ENCODE peak calls at places on chromosomes 12 and 14, in five cellular contexts. One of them, this sample, is unnamed.

GRCh38 chr12:95583933-95584332 is 32.7 kb upstream of the USP44 start:
- DNase-seq in Peyer's patch: no peak
- DNase-seq in A549: no peak
- DNase-seq in breast epithelium: no peak
- DNase-seq in heart left ventricle: no peak
- DNase-seq in this sample: no peak

GRCh38 chr12:89789862-89790261 is 81.2 kb upstream of the ATP2B1 start:
- DNase-seq in Peyer's patch: no peak
- DNase-seq in A549: no peak
- DNase-seq in breast epithelium: no peak
- DNase-seq in heart left ventricle: no peak
- DNase-seq in this sample: no peak

GRCh38 chr12:54352022-54352531 is 12.2 kb downstream of the GPR84 start:
- DNase-seq in Peyer's patch: no peak
- DNase-seq in A549: no peak
- DNase-seq in breast epithelium: no peak
- DNase-seq in heart left ventricle: peak
- DNase-seq in this sample: no peak

GRCh38 chr12:92002673-92003382 is 142.8 kb downstream of the BTG1 start:
- DNase-seq in Peyer's patch: no peak
- DNase-seq in A549: no peak
- DNase-seq in breast epithelium: no peak
- DNase-seq in heart left ventricle: no peak
- DNase-seq in this sample: no peak

GRCh38 chr14:31326111-31326510 is 94.2 kb downstream of the HEATR5A start:
- DNase-seq in Peyer's patch: no peak
- DNase-seq in A549: no peak
- DNase-seq in breast epithelium: no peak
- DNase-seq in heart left ventricle: no peak
- DNase-seq in this sample: no peak

GRCh38 chr12:66776974-66777373 is 98.1 kb upstream of the GRIP1 start:
- DNase-seq in Peyer's patch: peak
- DNase-seq in A549: no peak
- DNase-seq in breast epithelium: no peak
- DNase-seq in heart left ventricle: no peak
- DNase-seq in this sample: no peak

GRCh38 chr12:31257784-31258183 is 68.2 kb downstream of the SINHCAF start:
- DNase-seq in Peyer's patch: no peak
- DNase-seq in A549: no peak
- DNase-seq in breast epithelium: no peak
- DNase-seq in heart left ventricle: no peak
- DNase-seq in this sample: no peak

GRCh38 chr12:19856389-19856788 is 417.1 kb downstream of the AEBP2 start:
- DNase-seq in Peyer's patch: no peak
- DNase-seq in A549: no peak
- DNase-seq in breast epithelium: no peak
- DNase-seq in heart left ventricle: no peak
- DNase-seq in this sample: no peak

GRCh38 chr12:15423629-15424028 is 101.3 kb downstream of the PTPRO start:
- DNase-seq in Peyer's patch: no peak
- DNase-seq in A549: no peak
- DNase-seq in breast epithelium: no peak
- DNase-seq in heart left ventricle: no peak
- DNase-seq in this sample: no peak

GRCh38 chr12:49673446-49674317 is 33.5 kb downstream of the FMNL3 start:
- DNase-seq in Peyer's patch: peak
- DNase-seq in A549: no peak
- DNase-seq in breast epithelium: peak
- DNase-seq in heart left ventricle: peak
- DNase-seq in this sample: peak

GRCh38 chr12:24739094-24739779 is 209.7 kb downstream of the BCAT1 start:
- DNase-seq in Peyer's patch: no peak
- DNase-seq in A549: no peak
- DNase-seq in breast epithelium: no peak
- DNase-seq in heart left ventricle: no peak
- DNase-seq in this sample: no peak

GRCh38 chr14:22469541-22470303 is 119.3 kb downstream of the DAD1 start:
- DNase-seq in Peyer's patch: no peak
- DNase-seq in A549: no peak
- DNase-seq in breast epithelium: no peak
- DNase-seq in heart left ventricle: no peak
- DNase-seq in this sample: no peak

GRCh38 chr14:50060871-50061663 is 55.3 kb downstream of the VCPKMT start:
- DNase-seq in Peyer's patch: peak
- DNase-seq in A549: peak
- DNase-seq in breast epithelium: peak
- DNase-seq in heart left ventricle: no peak
- DNase-seq in this sample: no peak
- H3K4me3 ChIP-seq in Peyer's patch: no peak
- H3K4me3 ChIP-seq in A549: no peak
- H3K4me3 ChIP-seq in breast epithelium: no peak
- H3K4me3 ChIP-seq in heart left ventricle: no peak
- H3K4me3 ChIP-seq in this sample: no peak

GRCh38 chr14:61406198-61406597 is 84.8 kb downstream of the PRKCH start:
- DNase-seq in Peyer's patch: no peak
- DNase-seq in A549: no peak
- DNase-seq in breast epithelium: no peak
- DNase-seq in heart left ventricle: no peak
- DNase-seq in this sample: no peak
- TF ChIP-seq POLR2A in Peyer's patch: no peak
- TF ChIP-seq POLR2A in A549: no peak
- TF ChIP-seq POLR2A in breast epithelium: no peak
- TF ChIP-seq POLR2A in heart left ventricle: no peak
- TF ChIP-seq POLR2A in this sample: no peak

DNA sequence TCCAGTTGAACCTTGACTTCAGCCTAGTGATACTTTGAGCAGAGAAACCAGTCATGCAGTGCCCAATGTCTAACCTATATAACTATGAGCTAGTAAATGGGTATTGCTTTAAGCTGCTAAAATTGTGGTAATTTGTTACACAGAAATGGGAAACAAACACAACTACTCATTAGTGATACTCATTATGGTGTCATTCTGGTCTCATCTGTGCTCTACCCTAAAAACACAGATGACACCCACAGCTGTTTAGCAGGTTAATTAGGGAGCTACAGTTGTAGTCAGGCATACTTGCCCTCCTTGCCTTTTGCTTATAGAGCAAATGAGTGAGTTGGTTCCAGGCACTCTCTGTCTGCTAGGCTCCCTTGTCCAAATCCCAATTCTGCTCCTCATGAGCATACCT is 50.0 kb upstream of the ATF7IP start:
- DNase-seq in Peyer's patch: no peak
- DNase-seq in A549: no peak
- DNase-seq in breast epithelium: no peak
- DNase-seq in heart left ventricle: no peak
- DNase-seq in this sample: no peak
- H3K27ac ChIP-seq in Peyer's patch: no peak
- H3K27ac ChIP-seq in A549: no peak
- H3K27ac ChIP-seq in breast epithelium: no peak
- H3K27ac ChIP-seq in heart left ventricle: no peak
- H3K27ac ChIP-seq in this sample: no peak

DNA sequence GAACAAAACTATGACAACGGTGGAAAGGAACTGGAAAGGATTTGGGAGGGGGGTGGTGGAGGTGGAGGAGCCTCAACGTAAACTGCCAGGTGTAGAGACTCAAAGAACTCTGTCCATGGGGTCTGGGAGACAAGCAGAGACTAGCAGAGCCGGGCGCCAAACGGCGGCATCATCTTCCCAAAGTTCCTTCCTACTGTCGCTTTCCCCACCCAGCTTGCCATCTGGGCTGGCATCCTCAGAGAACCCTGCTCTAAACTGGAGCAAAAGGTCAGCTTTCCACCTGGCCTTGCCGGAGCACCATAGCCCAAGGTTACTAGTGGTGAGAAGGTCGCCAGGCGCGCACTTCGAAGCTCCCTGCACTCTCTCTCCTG is 4.0 kb upstream of the IRF2BPL start:
- DNase-seq in Peyer's patch: no peak
- DNase-seq in A549: no peak
- DNase-seq in breast epithelium: no peak
- DNase-seq in heart left ventricle: no peak
- DNase-seq in this sample: no peak
- H3K4me3 ChIP-seq in Peyer's patch: peak
- H3K4me3 ChIP-seq in A549: peak
- H3K4me3 ChIP-seq in breast epithelium: peak
- H3K4me3 ChIP-seq in heart left ventricle: peak
- H3K4me3 ChIP-seq in this sample: peak

DNA sequence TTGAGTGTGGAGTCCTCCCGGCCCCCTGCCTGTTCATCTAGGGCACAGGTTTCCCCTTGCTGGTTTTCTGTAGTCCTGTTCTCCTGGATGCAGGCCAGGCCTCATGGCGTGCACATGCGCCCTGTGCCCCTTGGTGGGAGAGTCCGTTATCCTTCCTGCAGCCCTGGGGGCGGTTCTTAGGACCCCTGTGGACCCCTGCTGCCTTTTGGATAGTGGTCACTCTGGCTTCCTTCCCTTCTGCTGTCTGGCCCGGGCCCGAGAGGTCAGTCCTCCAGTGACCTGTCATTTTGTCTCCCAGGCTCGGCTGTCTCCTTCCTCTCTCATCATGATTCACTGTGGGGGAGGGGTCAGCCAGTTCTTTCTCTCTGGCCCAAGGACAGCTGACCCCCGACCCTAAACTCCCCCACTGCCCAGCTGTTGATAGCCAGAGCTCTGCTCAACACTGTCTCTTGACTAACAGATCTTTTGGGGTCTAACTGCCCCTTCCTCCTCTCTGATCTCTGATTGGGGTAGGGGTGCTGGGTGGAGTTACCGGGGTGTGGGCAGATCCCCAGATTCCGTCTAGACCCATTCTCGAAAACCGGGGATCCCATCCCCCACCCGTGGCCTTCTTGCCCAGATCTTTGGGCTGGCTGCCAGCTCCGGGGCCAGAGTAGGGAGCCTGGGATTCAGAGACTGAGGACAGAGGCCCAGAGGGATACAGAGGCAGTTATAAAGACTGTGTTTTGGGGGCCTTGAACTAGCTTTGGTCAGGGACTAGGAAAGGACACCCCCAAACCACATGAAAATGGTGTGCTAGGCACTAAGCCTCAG is 7.0 kb downstream of the CCND2 start:
- DNase-seq in Peyer's patch: peak
- DNase-seq in A549: no peak
- DNase-seq in breast epithelium: no peak
- DNase-seq in heart left ventricle: peak
- DNase-seq in this sample: no peak
- TF ChIP-seq POLR2A in Peyer's patch: no peak
- TF ChIP-seq POLR2A in A549: no peak
- TF ChIP-seq POLR2A in breast epithelium: no peak
- TF ChIP-seq POLR2A in heart left ventricle: no peak
- TF ChIP-seq POLR2A in this sample: no peak

GRCh38 chr14:94938016-94938415 is 168.1 kb upstream of the GSC start:
- DNase-seq in Peyer's patch: no peak
- DNase-seq in A549: no peak
- DNase-seq in breast epithelium: no peak
- DNase-seq in heart left ventricle: no peak
- DNase-seq in this sample: no peak

GRCh38 chr14:94933411-94933964 is 163.6 kb upstream of the GSC start:
- DNase-seq in Peyer's patch: no peak
- DNase-seq in A549: no peak
- DNase-seq in breast epithelium: no peak
- DNase-seq in heart left ventricle: no peak
- DNase-seq in this sample: no peak

GRCh38 chr14:94936901-94937321 is 167.0 kb upstream of the GSC start:
- DNase-seq in Peyer's patch: no peak
- DNase-seq in A549: no peak
- DNase-seq in breast epithelium: peak
- DNase-seq in heart left ventricle: peak
- DNase-seq in this sample: no peak

GRCh38 chr14:94935901-94936300 is 166.0 kb upstream of the GSC start:
- DNase-seq in Peyer's patch: no peak
- DNase-seq in A549: no peak
- DNase-seq in breast epithelium: no peak
- DNase-seq in heart left ventricle: no peak
- DNase-seq in this sample: no peak

GRCh38 chr14:94936411-94936892 is 166.5 kb upstream of the GSC start:
- DNase-seq in Peyer's patch: peak
- DNase-seq in A549: no peak
- DNase-seq in breast epithelium: peak
- DNase-seq in heart left ventricle: peak
- DNase-seq in this sample: no peak
- H3K27ac ChIP-seq in Peyer's patch: no peak
- H3K27ac ChIP-seq in A549: no peak
- H3K27ac ChIP-seq in breast epithelium: peak
- H3K27ac ChIP-seq in heart left ventricle: peak
- H3K27ac ChIP-seq in this sample: peak

GRCh38 chr12:94261119-94261518 is 112.7 kb downstream of the PLXNC1 start:
- DNase-seq in Peyer's patch: no peak
- DNase-seq in A549: no peak
- DNase-seq in breast epithelium: no peak
- DNase-seq in heart left ventricle: no peak
- DNase-seq in this sample: no peak

GRCh38 chr12:94262228-94263010 is 114.0 kb downstream of the PLXNC1 start:
- DNase-seq in Peyer's patch: peak
- DNase-seq in A549: peak
- DNase-seq in breast epithelium: peak
- DNase-seq in heart left ventricle: peak
- DNase-seq in this sample: peak

GRCh38 chr12:94263011-94263786 is 114.8 kb downstream of the PLXNC1 start:
- DNase-seq in Peyer's patch: peak
- DNase-seq in A549: no peak
- DNase-seq in breast epithelium: no peak
- DNase-seq in heart left ventricle: no peak
- DNase-seq in this sample: no peak

GRCh38 chr12:94260717-94261116 is 112.3 kb downstream of the PLXNC1 start:
- DNase-seq in Peyer's patch: no peak
- DNase-seq in A549: no peak
- DNase-seq in breast epithelium: no peak
- DNase-seq in heart left ventricle: no peak
- DNase-seq in this sample: no peak

DNA sequence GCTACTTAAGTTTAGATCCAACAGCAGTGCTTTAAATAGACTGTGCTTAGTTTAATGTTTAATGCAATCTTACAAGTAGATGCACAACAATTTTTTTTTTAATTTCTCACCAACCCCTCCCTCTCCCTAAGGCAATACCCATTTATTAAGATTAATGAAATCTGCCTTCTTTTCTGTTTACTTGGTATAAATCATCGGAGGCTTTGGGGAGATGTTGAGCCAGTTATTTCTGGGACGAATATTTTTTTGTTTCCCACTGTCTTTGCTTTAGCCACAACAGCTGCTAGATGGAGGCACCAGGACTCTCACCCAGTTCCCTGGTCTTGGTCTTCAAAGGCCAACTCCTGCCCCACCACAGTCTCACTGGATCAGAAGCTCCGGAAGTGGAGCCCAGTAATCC is 113.4 kb downstream of the PLXNC1 start:
- DNase-seq in Peyer's patch: no peak
- DNase-seq in A549: no peak
- DNase-seq in breast epithelium: no peak
- DNase-seq in heart left ventricle: no peak
- DNase-seq in this sample: no peak
- H3K4me3 ChIP-seq in Peyer's patch: peak
- H3K4me3 ChIP-seq in A549: no peak
- H3K4me3 ChIP-seq in breast epithelium: peak
- H3K4me3 ChIP-seq in heart left ventricle: peak
- H3K4me3 ChIP-seq in this sample: peak

DNA sequence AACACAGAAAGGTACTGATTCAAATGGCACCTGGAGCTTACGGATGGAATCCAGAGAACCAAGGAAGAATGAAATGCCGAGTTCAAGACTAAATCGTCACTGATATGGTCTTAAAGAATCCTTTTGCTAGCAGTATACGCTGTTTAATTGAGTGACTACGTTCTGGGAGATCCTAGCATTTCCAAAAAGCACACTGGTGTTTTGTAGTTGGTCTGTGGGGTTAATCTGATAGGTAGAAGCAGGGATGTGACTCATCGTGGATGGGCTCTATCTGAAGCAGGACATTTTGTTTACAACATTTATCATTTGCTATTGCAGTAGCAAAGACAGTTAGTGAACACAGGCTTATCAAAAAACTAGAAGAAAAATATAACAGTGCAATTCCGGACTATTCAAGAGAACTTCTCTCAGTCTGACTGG is 169.2 kb upstream of the HMGA2 start:
- DNase-seq in Peyer's patch: no peak
- DNase-seq in A549: no peak
- DNase-seq in breast epithelium: no peak
- DNase-seq in heart left ventricle: no peak
- DNase-seq in this sample: no peak
- TF ChIP-seq POLR2A in Peyer's patch: no peak
- TF ChIP-seq POLR2A in A549: no peak
- TF ChIP-seq POLR2A in breast epithelium: no peak
- TF ChIP-seq POLR2A in heart left ventricle: no peak
- TF ChIP-seq POLR2A in this sample: no peak